ENCODE peak calls at places on chromosomes 5 and 9, in four cellular contexts. Z is tibial artery, T is fibroblast of the aortic adventitia, M is MCF 10A. W is an unnamed sample.

GRCh38 chr5:56615750-56616149 is 199.6 kb upstream of the MAP3K1 start:
- DNase-seq in Z (peak), T (no peak), M (no peak), W (peak)

GRCh38 chr9:136551401-136552116 is 5.7 kb upstream of the NOTCH1 start:
- DNase-seq in Z (peak), T (peak), M (peak), W (peak)

GRCh38 chr5:27911216-27911615 is 872.8 kb upstream of the CDH9 start:
- DNase-seq in Z (no peak), T (no peak), M (peak), W (peak)

GRCh38 chr9:98654247-98654646 is 54.5 kb downstream of the GABBR2 start:
- DNase-seq in T (peak), Z (no peak), M (no peak), W (no peak)

GRCh38 chr9:132125944-132126720 is 35.7 kb upstream of the NTNG2 start:
- DNase-seq in T (no peak), M (no peak), Z (no peak), W (no peak)

GRCh38 chr9:128733256-128733655 is 9.3 kb upstream of the ZDHHC12 start:
- DNase-seq in M (peak), Z (peak), T (peak), W (peak)

GRCh38 chr9:94874316-94874715 is 147.8 kb downstream of the AOPEP start:
- DNase-seq in M (peak), Z (no peak), T (peak), W (peak)

GRCh38 chr5:170164921-170165320 is 59.2 kb downstream of the FOXI1 start:
- DNase-seq in T (no peak), Z (no peak), M (no peak), W (no peak)

DNA sequence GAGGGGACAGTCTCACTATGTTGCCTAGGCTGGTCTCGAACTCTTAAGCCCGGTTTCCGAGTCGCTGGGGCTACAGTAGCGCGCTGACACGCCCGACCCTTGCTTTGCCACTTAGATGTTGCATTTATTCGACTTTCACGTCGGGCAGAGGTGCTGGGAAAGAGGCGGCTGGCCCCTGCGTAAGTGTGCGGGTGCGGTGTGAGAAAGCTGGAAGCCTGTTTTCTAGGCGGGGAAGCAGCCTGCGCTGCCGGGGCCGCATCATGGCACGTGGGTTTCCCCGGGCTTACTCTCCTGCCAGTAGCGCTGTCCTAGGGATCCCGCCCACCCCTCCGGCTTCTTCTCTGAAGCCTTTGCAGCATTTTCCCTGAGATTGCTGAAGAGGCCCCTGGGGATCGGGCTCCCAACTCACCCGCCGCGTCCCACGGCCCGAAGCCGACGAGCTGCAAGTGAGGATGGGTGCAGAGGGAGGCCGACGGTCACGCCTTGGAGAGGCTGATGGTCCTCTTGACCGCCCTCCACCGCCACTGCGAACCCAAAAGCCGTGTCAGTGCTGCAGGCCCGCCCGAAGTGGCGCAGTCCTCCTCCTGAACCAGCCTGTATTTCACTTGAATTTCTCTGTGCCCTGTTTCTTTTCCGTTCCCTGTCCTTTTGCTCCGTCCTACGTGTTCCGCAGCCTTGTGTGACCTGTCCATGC is 5.8 kb upstream of the TRIM41 start:
- DNase-seq in T (peak), Z (peak), M (peak), W (peak)
- TF ChIP-seq CTCF in T (peak), Z (no peak), M (no peak), W (peak)

DNA sequence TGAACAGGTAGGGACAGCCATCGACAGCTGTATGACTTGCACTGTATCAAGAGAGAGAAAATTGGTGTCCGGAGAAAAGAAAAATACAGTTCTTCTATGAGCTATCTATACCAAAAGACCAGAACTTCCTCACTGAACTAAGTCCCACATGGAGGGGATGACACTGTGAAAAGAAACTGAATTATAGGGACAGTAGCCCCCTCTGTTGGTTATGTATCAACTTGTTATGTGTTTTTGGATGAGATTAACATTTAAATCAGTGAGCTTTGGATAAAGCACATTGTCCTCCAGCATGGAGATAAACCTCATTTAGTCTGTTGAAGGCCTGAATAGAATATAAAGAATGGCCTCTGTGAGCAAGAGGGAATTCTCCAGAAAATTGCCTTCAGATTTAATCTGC is 176.6 kb upstream of the SH3GL2 start:
- DNase-seq in M (peak), Z (no peak), T (peak), W (peak)
- TF ChIP-seq CTCF in M (no peak), Z (no peak), T (no peak), W (peak)

DNA sequence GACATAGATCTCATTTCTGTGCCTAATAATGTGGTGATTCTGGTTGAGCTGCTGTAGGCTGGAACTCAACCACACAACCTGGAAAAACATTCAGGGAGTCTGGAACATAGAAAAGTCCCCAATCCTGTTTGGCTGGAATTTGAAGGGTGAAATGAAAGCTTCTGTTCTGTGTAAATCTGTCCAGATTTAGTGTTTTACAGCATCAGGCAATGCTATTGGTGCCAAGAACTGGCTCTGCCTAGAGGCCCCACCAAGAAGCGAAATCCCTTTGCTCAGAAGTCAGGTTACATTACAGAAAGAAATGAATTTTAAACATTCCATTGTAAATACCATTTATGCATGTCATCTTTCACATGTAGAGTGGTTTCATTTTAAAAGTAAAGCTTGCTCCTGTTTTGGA is 56.3 kb downstream of the TMEM174 start:
- DNase-seq in T (peak), M (no peak), Z (no peak), W (peak)
- TF ChIP-seq CTCF in T (no peak), M (no peak), Z (no peak), W (no peak)

GRCh38 chr5:93581738-93582414 is 857 bp upstream of the NR2F1-AS1 start:
- DNase-seq in M (peak), T (peak), Z (no peak), W (peak)
- TF ChIP-seq CTCF in M (no peak), T (no peak), Z (no peak), W (no peak)

DNA sequence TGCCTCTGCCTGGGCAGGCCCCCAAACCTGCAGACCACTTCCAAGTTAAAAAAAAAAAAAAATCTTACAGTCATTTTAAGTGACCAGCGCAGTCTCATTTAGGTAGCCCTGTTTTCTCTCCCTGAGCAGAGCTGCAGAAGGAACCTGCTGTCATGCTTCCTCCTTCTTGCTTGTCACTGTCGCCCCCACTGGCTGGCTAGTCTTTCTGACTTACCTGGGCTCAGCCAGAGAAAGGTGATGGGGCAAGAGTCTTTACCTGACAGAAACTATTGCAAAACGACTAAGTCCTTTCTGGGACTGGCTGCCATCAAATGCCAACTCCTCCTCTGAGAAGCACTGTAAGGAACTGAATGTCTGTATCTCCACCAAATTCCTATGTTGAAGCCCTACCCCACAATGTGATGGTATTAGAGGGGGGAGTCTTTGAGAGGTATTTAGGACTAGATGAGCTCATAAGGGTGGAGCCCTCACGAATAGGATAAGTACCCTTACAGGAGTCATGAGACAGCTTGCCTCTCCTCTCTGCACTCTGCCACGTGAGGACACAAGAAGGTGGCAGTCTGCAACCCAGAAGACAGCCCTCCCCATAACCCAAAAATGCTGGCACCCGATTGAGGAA is 58.4 kb upstream of the SHC3 start:
- DNase-seq in Z (no peak), M (peak), T (no peak), W (no peak)
- TF ChIP-seq CTCF in Z (no peak), M (no peak), T (no peak), W (no peak)

GRCh38 chr5:83927140-83927733 is 206.6 kb upstream of the HAPLN1 start:
- DNase-seq in T (peak), M (peak), Z (peak), W (peak)
- TF ChIP-seq CTCF in T (peak), M (peak), Z (peak), W (peak)

DNA sequence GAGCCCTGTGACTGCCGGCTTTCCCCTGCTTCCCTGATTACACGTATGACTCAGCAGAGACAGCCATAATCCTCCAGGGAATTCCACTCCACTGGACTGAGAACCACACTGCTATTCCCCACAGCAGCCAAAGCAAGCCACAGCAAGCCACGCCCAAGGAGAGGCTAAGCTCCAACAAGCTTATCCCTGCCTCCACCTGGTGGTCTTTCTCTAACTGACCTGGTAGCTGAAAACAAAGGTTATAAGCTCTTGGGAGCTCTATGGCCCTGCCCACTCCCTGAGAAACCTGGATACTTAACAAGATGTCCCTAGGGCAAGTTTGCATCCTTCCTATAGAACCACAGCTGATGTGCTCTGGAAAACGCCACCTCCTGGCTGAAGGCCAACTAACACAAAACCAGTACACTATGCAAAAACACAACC is 613.7 kb upstream of the CDH18 start:
- DNase-seq in M (peak), T (peak), Z (no peak), W (peak)
- TF ChIP-seq CTCF in M (no peak), T (peak), Z (no peak), W (peak)

GRCh38 chr9:112750111-112750766 is at the start of gene SNX30:
- DNase-seq in T (peak), M (peak), Z (peak), W (peak)
- TF ChIP-seq CTCF in T (peak), M (no peak), Z (no peak), W (no peak)

DNA sequence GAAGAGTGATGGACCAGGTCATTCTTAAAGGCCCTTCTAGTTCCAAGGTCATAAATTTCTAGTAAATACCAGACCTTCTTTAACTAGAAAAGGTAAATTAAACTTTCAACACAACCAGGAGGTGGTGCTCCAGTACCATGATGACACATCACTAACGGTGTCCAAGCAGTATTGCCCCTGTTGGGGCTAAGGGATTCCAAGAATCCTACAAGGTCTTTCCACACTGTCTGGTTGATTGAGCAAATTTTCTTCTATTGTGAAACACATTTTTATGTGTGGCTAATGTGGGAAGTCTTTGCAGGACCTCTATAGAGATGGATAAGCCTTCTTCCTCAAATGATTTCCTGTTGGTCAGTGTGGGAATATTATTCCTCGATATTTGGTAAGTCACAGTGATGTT is 459.6 kb upstream of the PAPPA start:
- DNase-seq in M (peak), T (peak), Z (no peak), W (peak)
- TF ChIP-seq CTCF in M (peak), T (peak), Z (peak), W (peak)

GRCh38 chr5:122896598-122897282 is 51.3 kb downstream of the SNX24 start:
- DNase-seq in T (peak), Z (no peak), M (peak), W (peak)
- TF ChIP-seq CTCF in T (peak), Z (peak), M (peak), W (peak)

W was measured in choroid plexus epithelial cell.